ENCODE peak calls at places on chromosomes 13 and 19, in nine cellular contexts. One of them, this sample, is unnamed.

GRCh38 chr19:6740589-6741348 is 1.3 kb downstream of the TRIP10 start:
- DNase-seq in GM10248: no peak
- DNase-seq in lower leg skin: peak; percentile 46
- DNase-seq in progenitor cell of endocrine pancreas: peak; percentile 44
- DNase-seq in RWPE1: no peak
- DNase-seq in astrocyte of the spinal cord: peak; percentile 37
- DNase-seq in Caco-2: peak; percentile 84
- DNase-seq in foreskin fibroblast: no peak
- DNase-seq in astrocyte: no peak
- DNase-seq in this sample: peak; percentile 28

GRCh38 chr19:35084078-35084762 is 31.4 kb upstream of the FXYD3 start:
- DNase-seq in GM10248: no peak
- DNase-seq in lower leg skin: no peak
- DNase-seq in progenitor cell of endocrine pancreas: no peak
- DNase-seq in RWPE1: no peak
- DNase-seq in astrocyte of the spinal cord: no peak
- DNase-seq in Caco-2: no peak
- DNase-seq in foreskin fibroblast: no peak
- DNase-seq in astrocyte: no peak
- DNase-seq in this sample: no peak

GRCh38 chr19:41619018-41619571 is 7.8 kb downstream of the CEACAM4 start:
- DNase-seq in GM10248: no peak
- DNase-seq in lower leg skin: peak; percentile 8
- DNase-seq in progenitor cell of endocrine pancreas: no peak
- DNase-seq in RWPE1: no peak
- DNase-seq in astrocyte of the spinal cord: no peak
- DNase-seq in Caco-2: no peak
- DNase-seq in foreskin fibroblast: no peak
- DNase-seq in astrocyte: no peak
- DNase-seq in this sample: no peak

GRCh38 chr19:39319098-39319891 is 1.4 kb downstream of the LRFN1 start:
- DNase-seq in GM10248: no peak
- DNase-seq in lower leg skin: no peak
- DNase-seq in progenitor cell of endocrine pancreas: no peak
- DNase-seq in RWPE1: no peak
- DNase-seq in astrocyte of the spinal cord: no peak
- DNase-seq in Caco-2: no peak
- DNase-seq in foreskin fibroblast: no peak
- DNase-seq in astrocyte: no peak
- DNase-seq in this sample: no peak

GRCh38 chr19:280541-281007 is 10.6 kb downstream of the PLPP2 start:
- DNase-seq in GM10248: no peak
- DNase-seq in lower leg skin: no peak
- DNase-seq in progenitor cell of endocrine pancreas: no peak
- DNase-seq in RWPE1: no peak
- DNase-seq in astrocyte of the spinal cord: no peak
- DNase-seq in Caco-2: no peak
- DNase-seq in foreskin fibroblast: no peak
- DNase-seq in astrocyte: no peak
- DNase-seq in this sample: no peak

GRCh38 chr13:30181856-30182651 is 125.3 kb downstream of the KATNAL1 start:
- DNase-seq in GM10248: no peak
- DNase-seq in lower leg skin: no peak
- DNase-seq in progenitor cell of endocrine pancreas: no peak
- DNase-seq in RWPE1: no peak
- DNase-seq in astrocyte of the spinal cord: no peak
- DNase-seq in Caco-2: no peak
- DNase-seq in foreskin fibroblast: no peak
- DNase-seq in astrocyte: no peak
- DNase-seq in this sample: no peak

GRCh38 chr13:21478881-21479808 is 20.0 kb upstream of the ZDHHC20 start:
- DNase-seq in GM10248: peak; percentile 49
- DNase-seq in lower leg skin: peak; percentile 61
- DNase-seq in progenitor cell of endocrine pancreas: no peak
- DNase-seq in RWPE1: peak; percentile 38
- DNase-seq in astrocyte of the spinal cord: peak; percentile 82
- DNase-seq in Caco-2: peak; percentile 69
- DNase-seq in foreskin fibroblast: peak; percentile 60
- DNase-seq in astrocyte: peak; percentile 53
- DNase-seq in this sample: peak; percentile 63

GRCh38 chr19:34962281-34962944 is 1.6 kb downstream of the ZNF792 start:
- DNase-seq in GM10248: no peak
- DNase-seq in lower leg skin: no peak
- DNase-seq in progenitor cell of endocrine pancreas: no peak
- DNase-seq in RWPE1: no peak
- DNase-seq in astrocyte of the spinal cord: no peak
- DNase-seq in Caco-2: no peak
- DNase-seq in foreskin fibroblast: no peak
- DNase-seq in astrocyte: no peak
- DNase-seq in this sample: peak; percentile 39

GRCh38 chr13:111315347-111315995 is 5.0 kb upstream of the TEX29 start:
- DNase-seq in GM10248: no peak
- DNase-seq in lower leg skin: no peak
- DNase-seq in progenitor cell of endocrine pancreas: no peak
- DNase-seq in RWPE1: no peak
- DNase-seq in astrocyte of the spinal cord: no peak
- DNase-seq in Caco-2: no peak
- DNase-seq in foreskin fibroblast: no peak
- DNase-seq in astrocyte: no peak
- DNase-seq in this sample: no peak

GRCh38 chr19:22945560-22945959 is 57.4 kb downstream of the ZNF728 start:
- DNase-seq in GM10248: no peak
- DNase-seq in lower leg skin: no peak
- DNase-seq in progenitor cell of endocrine pancreas: no peak
- DNase-seq in RWPE1: no peak
- DNase-seq in astrocyte of the spinal cord: peak; percentile 16
- DNase-seq in Caco-2: peak; percentile 11
- DNase-seq in foreskin fibroblast: peak; percentile 1
- DNase-seq in astrocyte: peak; percentile 20
- DNase-seq in this sample: peak; percentile 15

GRCh38 chr13:29845440-29846056 is 4.9 kb downstream of the UBL3 start:
- DNase-seq in GM10248: no peak
- DNase-seq in lower leg skin: no peak
- DNase-seq in progenitor cell of endocrine pancreas: no peak
- DNase-seq in RWPE1: no peak
- DNase-seq in astrocyte of the spinal cord: peak; percentile 54
- DNase-seq in Caco-2: no peak
- DNase-seq in foreskin fibroblast: no peak
- DNase-seq in astrocyte: no peak
- DNase-seq in this sample: no peak

GRCh38 chr19:34319785-34320184 is 45.2 kb upstream of the GPI start:
- DNase-seq in GM10248: no peak
- DNase-seq in lower leg skin: no peak
- DNase-seq in progenitor cell of endocrine pancreas: no peak
- DNase-seq in RWPE1: no peak
- DNase-seq in astrocyte of the spinal cord: peak; percentile 87
- DNase-seq in Caco-2: no peak
- DNase-seq in foreskin fibroblast: no peak
- DNase-seq in astrocyte: peak; percentile 89
- DNase-seq in this sample: no peak

GRCh38 chr19:18292460-18292809 is 11.0 kb upstream of the JUND start:
- DNase-seq in GM10248: no peak
- DNase-seq in lower leg skin: peak; percentile 57
- DNase-seq in progenitor cell of endocrine pancreas: no peak
- DNase-seq in RWPE1: peak; percentile 62
- DNase-seq in astrocyte of the spinal cord: no peak
- DNase-seq in Caco-2: no peak
- DNase-seq in foreskin fibroblast: no peak
- DNase-seq in astrocyte: no peak
- DNase-seq in this sample: no peak

GRCh38 chr13:75363371-75363770 is 118.6 kb downstream of the TBC1D4 start:
- DNase-seq in GM10248: no peak
- DNase-seq in lower leg skin: no peak
- DNase-seq in progenitor cell of endocrine pancreas: no peak
- DNase-seq in RWPE1: no peak
- DNase-seq in astrocyte of the spinal cord: no peak
- DNase-seq in Caco-2: peak; percentile 56
- DNase-seq in foreskin fibroblast: no peak
- DNase-seq in astrocyte: no peak
- DNase-seq in this sample: peak; percentile 16

GRCh38 chr13:75364131-75364713 is 117.7 kb downstream of the TBC1D4 start:
- DNase-seq in GM10248: no peak
- DNase-seq in lower leg skin: no peak
- DNase-seq in progenitor cell of endocrine pancreas: no peak
- DNase-seq in RWPE1: peak; percentile 8
- DNase-seq in astrocyte of the spinal cord: no peak
- DNase-seq in Caco-2: no peak
- DNase-seq in foreskin fibroblast: no peak
- DNase-seq in astrocyte: no peak
- DNase-seq in this sample: no peak

GRCh38 chr13:75368167-75368566 is 113.8 kb downstream of the TBC1D4 start:
- DNase-seq in GM10248: no peak
- DNase-seq in lower leg skin: no peak
- DNase-seq in progenitor cell of endocrine pancreas: no peak
- DNase-seq in RWPE1: no peak
- DNase-seq in astrocyte of the spinal cord: peak; percentile 96
- DNase-seq in Caco-2: no peak
- DNase-seq in foreskin fibroblast: peak; percentile 85
- DNase-seq in astrocyte: peak; percentile 96
- DNase-seq in this sample: peak; percentile 10

GRCh38 chr13:75366380-75367280 is 115.3 kb downstream of the TBC1D4 start:
- DNase-seq in GM10248: no peak
- DNase-seq in lower leg skin: no peak
- DNase-seq in progenitor cell of endocrine pancreas: no peak
- DNase-seq in RWPE1: no peak
- DNase-seq in astrocyte of the spinal cord: no peak
- DNase-seq in Caco-2: no peak
- DNase-seq in foreskin fibroblast: no peak
- DNase-seq in astrocyte: no peak
- DNase-seq in this sample: no peak

DNA sequence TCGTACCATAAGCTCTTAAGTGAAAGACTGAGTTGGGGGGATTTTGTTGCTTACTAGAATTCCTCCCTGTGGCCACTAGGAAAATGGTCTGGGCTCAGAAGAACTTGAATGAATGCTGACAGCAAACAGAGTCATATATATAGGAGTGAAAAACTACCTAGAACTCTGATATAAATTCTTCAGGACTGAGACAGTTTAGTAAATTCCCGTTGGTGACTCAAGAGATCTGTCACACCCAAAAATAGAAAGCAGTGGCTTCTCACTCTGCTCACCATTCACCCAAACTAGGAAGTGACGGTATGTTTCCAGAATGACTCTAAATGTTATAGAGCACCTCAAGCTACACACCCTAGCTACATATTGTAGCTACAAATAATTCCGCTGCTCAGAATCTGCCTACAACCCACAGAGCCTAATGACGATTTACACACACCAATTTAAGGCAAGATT is 116.2 kb downstream of the TBC1D4 start:
- DNase-seq in GM10248: peak; percentile 52
- DNase-seq in lower leg skin: no peak
- DNase-seq in progenitor cell of endocrine pancreas: no peak
- DNase-seq in RWPE1: peak; percentile 62
- DNase-seq in astrocyte of the spinal cord: peak; percentile 84
- DNase-seq in Caco-2: no peak
- DNase-seq in foreskin fibroblast: peak; percentile 79
- DNase-seq in astrocyte: peak; percentile 94
- DNase-seq in this sample: peak; percentile 51
- TF ChIP-seq CTCF in GM10248: no peak
- TF ChIP-seq CTCF in lower leg skin: no peak
- TF ChIP-seq CTCF in progenitor cell of endocrine pancreas: peak; percentile 17
- TF ChIP-seq CTCF in RWPE1: no peak
- TF ChIP-seq CTCF in astrocyte of the spinal cord: no peak
- TF ChIP-seq CTCF in Caco-2: no peak
- TF ChIP-seq CTCF in foreskin fibroblast: no peak
- TF ChIP-seq CTCF in astrocyte: peak; percentile 35
- TF ChIP-seq CTCF in this sample: no peak

GRCh38 chr19:31527443-31527842 is 178.2 kb upstream of the TSHZ3 start:
- DNase-seq in GM10248: no peak
- DNase-seq in lower leg skin: no peak
- DNase-seq in progenitor cell of endocrine pancreas: no peak
- DNase-seq in RWPE1: no peak
- DNase-seq in astrocyte of the spinal cord: no peak
- DNase-seq in Caco-2: no peak
- DNase-seq in foreskin fibroblast: no peak
- DNase-seq in astrocyte: no peak
- DNase-seq in this sample: no peak
- TF ChIP-seq CTCF in GM10248: no peak
- TF ChIP-seq CTCF in lower leg skin: no peak
- TF ChIP-seq CTCF in progenitor cell of endocrine pancreas: no peak
- TF ChIP-seq CTCF in RWPE1: no peak
- TF ChIP-seq CTCF in astrocyte of the spinal cord: no peak
- TF ChIP-seq CTCF in Caco-2: no peak
- TF ChIP-seq CTCF in foreskin fibroblast: no peak
- TF ChIP-seq CTCF in astrocyte: no peak
- TF ChIP-seq CTCF in this sample: no peak

DNA sequence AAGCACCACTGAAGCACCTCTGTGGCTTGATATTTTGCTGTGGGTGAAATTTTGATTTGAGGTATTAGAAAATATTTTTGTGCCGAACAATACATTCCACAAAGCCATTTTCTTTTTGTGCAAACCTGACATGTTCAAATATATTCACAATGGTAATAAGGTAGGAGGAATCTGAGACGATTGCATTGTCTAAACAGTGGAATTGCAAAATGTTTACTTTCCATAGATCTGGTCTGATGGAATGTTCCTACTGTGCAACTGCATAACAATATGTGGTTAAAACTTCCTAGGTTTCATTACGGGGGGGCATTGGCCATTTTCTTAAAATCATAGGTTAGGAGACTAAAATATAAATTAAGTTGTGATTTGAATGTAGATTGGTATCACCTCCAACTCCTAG is 42.7 kb upstream of the AKAP11 start:
- DNase-seq in GM10248: no peak
- DNase-seq in lower leg skin: no peak
- DNase-seq in progenitor cell of endocrine pancreas: no peak
- DNase-seq in RWPE1: no peak
- DNase-seq in astrocyte of the spinal cord: no peak
- DNase-seq in Caco-2: peak; percentile 21
- DNase-seq in foreskin fibroblast: no peak
- DNase-seq in astrocyte: no peak
- DNase-seq in this sample: no peak
- TF ChIP-seq CTCF in GM10248: no peak
- TF ChIP-seq CTCF in lower leg skin: no peak
- TF ChIP-seq CTCF in progenitor cell of endocrine pancreas: no peak
- TF ChIP-seq CTCF in RWPE1: no peak
- TF ChIP-seq CTCF in astrocyte of the spinal cord: no peak
- TF ChIP-seq CTCF in Caco-2: no peak
- TF ChIP-seq CTCF in foreskin fibroblast: no peak
- TF ChIP-seq CTCF in astrocyte: no peak
- TF ChIP-seq CTCF in this sample: no peak

GRCh38 chr13:84574851-84575250 is 692.6 kb upstream of the SLITRK1 start:
- DNase-seq in GM10248: no peak
- DNase-seq in lower leg skin: no peak
- DNase-seq in progenitor cell of endocrine pancreas: no peak
- DNase-seq in RWPE1: peak; percentile 6
- DNase-seq in astrocyte of the spinal cord: peak; percentile 50
- DNase-seq in Caco-2: no peak
- DNase-seq in foreskin fibroblast: peak; percentile 4
- DNase-seq in astrocyte: peak; percentile 12
- DNase-seq in this sample: no peak

GRCh38 chr13:84570831-84571230 is 688.6 kb upstream of the SLITRK1 start:
- DNase-seq in GM10248: no peak
- DNase-seq in lower leg skin: no peak
- DNase-seq in progenitor cell of endocrine pancreas: no peak
- DNase-seq in RWPE1: no peak
- DNase-seq in astrocyte of the spinal cord: no peak
- DNase-seq in Caco-2: no peak
- DNase-seq in foreskin fibroblast: peak; percentile 2
- DNase-seq in astrocyte: peak; percentile 22
- DNase-seq in this sample: no peak

GRCh38 chr13:84567848-84568247 is 685.6 kb upstream of the SLITRK1 start:
- DNase-seq in GM10248: no peak
- DNase-seq in lower leg skin: no peak
- DNase-seq in progenitor cell of endocrine pancreas: no peak
- DNase-seq in RWPE1: no peak
- DNase-seq in astrocyte of the spinal cord: no peak
- DNase-seq in Caco-2: no peak
- DNase-seq in foreskin fibroblast: no peak
- DNase-seq in astrocyte: no peak
- DNase-seq in this sample: no peak

GRCh38 chr13:84571264-84571663 is 689.0 kb upstream of the SLITRK1 start:
- DNase-seq in GM10248: no peak
- DNase-seq in lower leg skin: no peak
- DNase-seq in progenitor cell of endocrine pancreas: no peak
- DNase-seq in RWPE1: no peak
- DNase-seq in astrocyte of the spinal cord: no peak
- DNase-seq in Caco-2: peak; percentile 27
- DNase-seq in foreskin fibroblast: no peak
- DNase-seq in astrocyte: no peak
- DNase-seq in this sample: no peak
- TF ChIP-seq CTCF in GM10248: no peak
- TF ChIP-seq CTCF in lower leg skin: no peak
- TF ChIP-seq CTCF in progenitor cell of endocrine pancreas: no peak
- TF ChIP-seq CTCF in RWPE1: no peak
- TF ChIP-seq CTCF in astrocyte of the spinal cord: no peak
- TF ChIP-seq CTCF in Caco-2: peak; percentile 7
- TF ChIP-seq CTCF in foreskin fibroblast: no peak
- TF ChIP-seq CTCF in astrocyte: no peak
- TF ChIP-seq CTCF in this sample: no peak

This sample was measured in activated CD8-positive, alpha-beta T cell treated with anti-CD3 and anti-CD28 coated beads for 36 hours.